ENCODE peak calls at places on chromosome 11, in six cellular contexts. One of them, this sample, is unnamed.

GRCh38 chr11:62266558-62266957 is 3.4 kb upstream of the SCGB2A2 start:
- DNase-seq in activated T-cell treated with anti-CD3 and anti-CD28 coated beads for 1 hour: no peak
- DNase-seq in HCT116: no peak
- DNase-seq in NCI-H1092: no peak
- DNase-seq in A549: no peak
- DNase-seq in GM12892: no peak
- DNase-seq in this sample: no peak

GRCh38 chr11:116703421-116703820 is 69.4 kb downstream of the BUD13 start:
- DNase-seq in activated T-cell treated with anti-CD3 and anti-CD28 coated beads for 1 hour: no peak
- DNase-seq in A549: no peak
- DNase-seq in NCI-H1092: peak; percentile 94
- DNase-seq in GM12892: no peak
- DNase-seq in HCT116: no peak
- DNase-seq in this sample: no peak

GRCh38 chr11:12705874-12706273 is 31.7 kb downstream of the TEAD1 start:
- DNase-seq in activated T-cell treated with anti-CD3 and anti-CD28 coated beads for 1 hour: no peak
- DNase-seq in NCI-H1092: no peak
- DNase-seq in GM12892: no peak
- DNase-seq in A549: no peak
- DNase-seq in HCT116: no peak
- DNase-seq in this sample: no peak

GRCh38 chr11:12824281-12825041 is 150.2 kb downstream of the TEAD1 start:
- DNase-seq in GM12892: no peak
- DNase-seq in HCT116: no peak
- DNase-seq in NCI-H1092: no peak
- DNase-seq in activated T-cell treated with anti-CD3 and anti-CD28 coated beads for 1 hour: no peak
- DNase-seq in A549: no peak
- DNase-seq in this sample: peak; percentile 57

GRCh38 chr11:121448431-121448941 is 3.6 kb upstream of the SORL1 start:
- DNase-seq in HCT116: no peak
- DNase-seq in A549: no peak
- DNase-seq in activated T-cell treated with anti-CD3 and anti-CD28 coated beads for 1 hour: no peak
- DNase-seq in GM12892: no peak
- DNase-seq in NCI-H1092: no peak
- DNase-seq in this sample: no peak

GRCh38 chr11:56545531-56545930 is 2.5 kb upstream of the OR5M11 start:
- DNase-seq in NCI-H1092: no peak
- DNase-seq in activated T-cell treated with anti-CD3 and anti-CD28 coated beads for 1 hour: no peak
- DNase-seq in A549: no peak
- DNase-seq in GM12892: no peak
- DNase-seq in HCT116: no peak
- DNase-seq in this sample: no peak

GRCh38 chr11:133818302-133818701 is 27.0 kb downstream of the SPATA19 start:
- DNase-seq in HCT116: no peak
- DNase-seq in NCI-H1092: no peak
- DNase-seq in GM12892: no peak
- DNase-seq in activated T-cell treated with anti-CD3 and anti-CD28 coated beads for 1 hour: no peak
- DNase-seq in A549: no peak
- DNase-seq in this sample: no peak

GRCh38 chr11:1714908-1715885 is 18.2 kb downstream of the KRTAP5-6 start:
- DNase-seq in activated T-cell treated with anti-CD3 and anti-CD28 coated beads for 1 hour: no peak
- DNase-seq in A549: no peak
- DNase-seq in GM12892: no peak
- DNase-seq in HCT116: no peak
- DNase-seq in NCI-H1092: peak; percentile 13
- DNase-seq in this sample: no peak

GRCh38 chr11:17574141-17574798 is 27.2 kb downstream of the OTOG start:
- DNase-seq in activated T-cell treated with anti-CD3 and anti-CD28 coated beads for 1 hour: no peak
- DNase-seq in GM12892: no peak
- DNase-seq in NCI-H1092: no peak
- DNase-seq in HCT116: no peak
- DNase-seq in A549: no peak
- DNase-seq in this sample: no peak

GRCh38 chr11:108958446-108959123 is 293.7 kb downstream of the DDX10 start:
- DNase-seq in A549: peak; percentile 29
- DNase-seq in GM12892: no peak
- DNase-seq in HCT116: no peak
- DNase-seq in activated T-cell treated with anti-CD3 and anti-CD28 coated beads for 1 hour: no peak
- DNase-seq in NCI-H1092: no peak
- DNase-seq in this sample: no peak

GRCh38 chr11:20013346-20014066 is 146.8 kb downstream of the DBX1 start:
- DNase-seq in NCI-H1092: peak; percentile 72
- DNase-seq in activated T-cell treated with anti-CD3 and anti-CD28 coated beads for 1 hour: no peak
- DNase-seq in A549: no peak
- DNase-seq in GM12892: no peak
- DNase-seq in HCT116: no peak
- DNase-seq in this sample: no peak

GRCh38 chr11:33257160-33257896 is at the start of gene HIPK3:
- DNase-seq in NCI-H1092: peak; percentile 69
- DNase-seq in A549: peak; percentile 79
- DNase-seq in HCT116: no peak
- DNase-seq in activated T-cell treated with anti-CD3 and anti-CD28 coated beads for 1 hour: peak; percentile 51
- DNase-seq in GM12892: peak; percentile 78
- DNase-seq in this sample: peak; percentile 95

GRCh38 chr11:66015094-66015881 is 3.5 kb downstream of the CST6 start:
- DNase-seq in A549: no peak
- DNase-seq in NCI-H1092: no peak
- DNase-seq in HCT116: peak; percentile 56
- DNase-seq in GM12892: no peak
- DNase-seq in activated T-cell treated with anti-CD3 and anti-CD28 coated beads for 1 hour: no peak
- DNase-seq in this sample: no peak

GRCh38 chr11:13238879-13239514 is 38.6 kb upstream of the BMAL1 start:
- DNase-seq in GM12892: no peak
- DNase-seq in A549: peak; percentile 55
- DNase-seq in activated T-cell treated with anti-CD3 and anti-CD28 coated beads for 1 hour: peak; percentile 54
- DNase-seq in NCI-H1092: peak; percentile 18
- DNase-seq in HCT116: peak; percentile 57
- DNase-seq in this sample: no peak

GRCh38 chr11:99316761-99317475 is 296.2 kb downstream of the CNTN5 start:
- DNase-seq in A549: no peak
- DNase-seq in activated T-cell treated with anti-CD3 and anti-CD28 coated beads for 1 hour: no peak
- DNase-seq in GM12892: no peak
- DNase-seq in HCT116: no peak
- DNase-seq in NCI-H1092: no peak
- DNase-seq in this sample: peak; percentile 65

GRCh38 chr11:1225386-1226225 is 2.7 kb downstream of the MUC5B start:
- DNase-seq in A549: no peak
- DNase-seq in GM12892: peak; percentile 31
- DNase-seq in NCI-H1092: no peak
- DNase-seq in activated T-cell treated with anti-CD3 and anti-CD28 coated beads for 1 hour: no peak
- DNase-seq in HCT116: no peak
- DNase-seq in this sample: peak; percentile 32

GRCh38 chr11:116948375-116948774 is 111.0 kb upstream of the APOA1 start:
- DNase-seq in GM12892: no peak
- DNase-seq in activated T-cell treated with anti-CD3 and anti-CD28 coated beads for 1 hour: no peak
- DNase-seq in NCI-H1092: no peak
- DNase-seq in HCT116: peak; percentile 42
- DNase-seq in A549: peak; percentile 21
- DNase-seq in this sample: no peak

GRCh38 chr11:124799384-124800225 is 601 bp downstream of the MSANTD2 start:
- DNase-seq in HCT116: no peak
- DNase-seq in GM12892: peak; percentile 38
- DNase-seq in A549: peak; percentile 13
- DNase-seq in NCI-H1092: no peak
- DNase-seq in activated T-cell treated with anti-CD3 and anti-CD28 coated beads for 1 hour: peak; percentile 15
- DNase-seq in this sample: peak; percentile 70

GRCh38 chr11:118845369-118845768 is 38.3 kb upstream of the CXCR5 start:
- DNase-seq in NCI-H1092: no peak
- DNase-seq in HCT116: no peak
- DNase-seq in activated T-cell treated with anti-CD3 and anti-CD28 coated beads for 1 hour: no peak
- DNase-seq in GM12892: no peak
- DNase-seq in A549: no peak
- DNase-seq in this sample: no peak

GRCh38 chr11:69111578-69112247 is 44.0 kb upstream of the SMIM38 start:
- DNase-seq in NCI-H1092: no peak
- DNase-seq in A549: no peak
- DNase-seq in activated T-cell treated with anti-CD3 and anti-CD28 coated beads for 1 hour: no peak
- DNase-seq in GM12892: no peak
- DNase-seq in HCT116: no peak
- DNase-seq in this sample: no peak

GRCh38 chr11:124482362-124483147 is 37.1 kb upstream of the OR8B8 start:
- DNase-seq in NCI-H1092: no peak
- DNase-seq in activated T-cell treated with anti-CD3 and anti-CD28 coated beads for 1 hour: no peak
- DNase-seq in HCT116: no peak
- DNase-seq in A549: no peak
- DNase-seq in GM12892: no peak
- DNase-seq in this sample: peak; percentile 54

GRCh38 chr11:18723991-18724390 is 2.0 kb downstream of the IGSF22 start:
- DNase-seq in GM12892: no peak
- DNase-seq in activated T-cell treated with anti-CD3 and anti-CD28 coated beads for 1 hour: no peak
- DNase-seq in HCT116: no peak
- DNase-seq in A549: no peak
- DNase-seq in NCI-H1092: no peak
- DNase-seq in this sample: no peak

GRCh38 chr11:93720522-93720921 is 20.8 kb downstream of the TAF1D start:
- DNase-seq in GM12892: no peak
- DNase-seq in NCI-H1092: no peak
- DNase-seq in activated T-cell treated with anti-CD3 and anti-CD28 coated beads for 1 hour: no peak
- DNase-seq in HCT116: no peak
- DNase-seq in A549: no peak
- DNase-seq in this sample: no peak

GRCh38 chr11:10355257-10355661 is 50.4 kb downstream of the ADM start:
- DNase-seq in GM12892: no peak
- DNase-seq in NCI-H1092: no peak
- DNase-seq in HCT116: no peak
- DNase-seq in A549: no peak
- DNase-seq in activated T-cell treated with anti-CD3 and anti-CD28 coated beads for 1 hour: no peak
- DNase-seq in this sample: no peak

GRCh38 chr11:2325719-2326118 is 23.9 kb downstream of the TSPAN32 start:
- DNase-seq in A549: no peak
- DNase-seq in NCI-H1092: no peak
- DNase-seq in activated T-cell treated with anti-CD3 and anti-CD28 coated beads for 1 hour: no peak
- DNase-seq in HCT116: no peak
- DNase-seq in GM12892: no peak
- DNase-seq in this sample: peak; percentile 65